ENCODE peak calls at places on chromosomes 11 and 22, in nine cellular contexts. U, I, T, C, P, Z, V, Y and H are unnamed samples. For H3K36me3 and H3K4me1, the result is how much of the 10 kb centered on the place peaks cover.

GRCh38 chr11:31022080-31022479 is 347.5 kb downstream of the DCDC1 start:
- DNase-seq in U (no peak), I (no peak), T (no peak), C (no peak), P (no peak), Z (no peak), V (no peak), Y (no peak), H (no peak)

GRCh38 chr11:62217191-62217748 is 8.8 kb downstream of the SCGB2A1 start:
- DNase-seq in U (no peak), I (no peak), T (no peak), C (peak), P (no peak), Z (peak), V (no peak), Y (no peak), H (no peak)

GRCh38 chr22:38462960-38463784 is 4.7 kb upstream of the KDELR3 start:
- DNase-seq in U (no peak), I (peak), T (no peak), C (no peak), P (no peak), Z (no peak), V (peak), Y (peak), H (no peak)

GRCh38 chr11:41175304-41175972 is 284.0 kb downstream of the LRRC4C start:
- DNase-seq in U (no peak), I (no peak), T (no peak), C (no peak), P (no peak), Z (no peak), V (no peak), Y (no peak), H (no peak)

GRCh38 chr22:38214248-38215056 is 12.7 kb downstream of the MAFF start:
- DNase-seq in U (no peak), I (peak), T (peak), C (peak), P (peak), Z (peak), V (peak), Y (peak), H (peak)

GRCh38 chr11:235998-236773 is at the start of gene SIRT3:
- DNase-seq in U (peak), I (peak), T (peak), C (peak), P (peak), Z (peak), V (peak), Y (peak), H (peak)

GRCh38 chr11:96050435-96051182 is 126.7 kb upstream of the MTMR2 start:
- DNase-seq in U (no peak), I (no peak), T (no peak), C (no peak), P (peak), Z (peak), V (no peak), Y (no peak), H (no peak)

GRCh38 chr22:27881404-27881803 is 37.7 kb downstream of the PITPNB start:
- DNase-seq in U (no peak), I (peak), T (no peak), C (no peak), P (peak), Z (peak), V (no peak), Y (no peak), H (no peak)

GRCh38 chr22:47612136-47612910 is 849.9 kb downstream of the TBC1D22A start:
- DNase-seq in U (no peak), I (no peak), T (no peak), C (no peak), P (no peak), Z (no peak), V (no peak), Y (no peak), H (no peak)

DNA sequence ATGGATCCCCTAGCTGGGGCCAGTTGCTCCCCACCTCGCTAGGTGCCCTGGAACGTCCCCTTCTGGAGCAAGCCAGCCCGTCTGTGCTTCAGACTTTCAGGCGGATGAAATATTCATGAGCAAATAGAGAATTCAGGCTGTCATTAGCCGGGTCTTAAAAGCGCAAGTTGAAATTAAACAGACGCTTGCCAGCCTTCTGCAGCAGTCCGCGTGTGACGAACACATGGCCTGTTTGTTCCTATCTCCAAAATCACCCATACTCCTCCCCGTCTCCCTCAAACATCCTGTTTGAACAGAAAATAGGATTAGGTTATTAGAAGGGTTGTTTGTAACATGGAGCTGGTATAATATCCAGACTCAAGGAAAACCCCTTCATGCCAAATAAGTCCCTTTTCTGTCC is 38.7 kb downstream of the MYO18B start:
- DNase-seq in U (no peak), I (no peak), T (no peak), C (no peak), P (no peak), Z (no peak), V (no peak), Y (no peak), H (no peak)
- H3K36me3 ChIP-seq in U (under half), I (under half), T (under half), C (under half), P (under half), Z (under half), V (under half), Y (under half), H (under half)

DNA sequence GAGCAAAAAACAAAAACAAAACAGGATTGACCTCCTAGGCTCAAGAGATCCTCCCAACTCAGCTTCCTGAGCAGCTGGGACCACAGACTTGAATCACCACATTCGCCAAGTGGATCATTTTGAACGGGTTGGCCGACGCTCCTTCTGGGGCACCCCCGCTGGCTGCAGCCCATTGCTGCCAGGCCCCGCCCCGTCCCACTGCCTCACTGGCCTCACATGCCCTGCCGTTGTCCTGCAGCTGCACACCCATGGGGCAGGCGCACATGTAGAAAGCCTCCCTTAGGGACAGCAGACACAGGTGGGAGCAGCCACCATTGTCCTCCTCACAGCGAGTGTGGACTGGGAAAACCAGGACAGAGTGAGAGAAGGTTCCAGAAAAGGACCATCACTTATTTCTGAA is 154.5 kb downstream of the CRYBB2 start:
- DNase-seq in U (no peak), I (no peak), T (no peak), C (no peak), P (no peak), Z (no peak), V (no peak), Y (no peak), H (no peak)
- H3K4me1 ChIP-seq in U (under half), I (under half), T (under half), C (under half), P (under half), Z (under half), V (under half), Y (under half), H (under half)

GRCh38 chr11:64685536-64685935 is 37.5 kb downstream of the NRXN2 start:
- DNase-seq in U (no peak), I (no peak), T (no peak), C (no peak), P (no peak), Z (no peak), V (no peak), Y (peak), H (no peak)
- H3K36me3 ChIP-seq in U (under half), I (under half), T (under half), C (under half), P (under half), Z (under half), V (under half), Y (under half), H (under half)

GRCh38 chr11:64090811-64091516 is 55.2 kb downstream of the FLRT1 start:
- DNase-seq in U (no peak), I (no peak), T (no peak), C (no peak), P (peak), Z (peak), V (no peak), Y (no peak), H (no peak)
- H3K4me1 ChIP-seq in U (half or more), I (under half), T (under half), C (under half), P (under half), Z (under half), V (under half), Y (under half), H (under half)

GRCh38 chr22:35401863-35402262 is 1.9 kb downstream of the MCM5 start:
- DNase-seq in U (no peak), I (no peak), T (no peak), C (no peak), P (no peak), Z (no peak), V (no peak), Y (no peak), H (no peak)

GRCh38 chr22:35403356-35403755 is 3.4 kb downstream of the MCM5 start:
- DNase-seq in U (no peak), I (no peak), T (no peak), C (no peak), P (no peak), Z (no peak), V (no peak), Y (no peak), H (no peak)

GRCh38 chr22:35406443-35406842 is 6.5 kb downstream of the MCM5 start:
- DNase-seq in U (no peak), I (no peak), T (no peak), C (no peak), P (no peak), Z (no peak), V (no peak), Y (no peak), H (no peak)

GRCh38 chr22:35407352-35407751 is 7.4 kb downstream of the MCM5 start:
- DNase-seq in U (no peak), I (no peak), T (no peak), C (no peak), P (no peak), Z (no peak), V (no peak), Y (no peak), H (no peak)

GRCh38 chr22:35404176-35404575 is 4.2 kb downstream of the MCM5 start:
- DNase-seq in U (no peak), I (no peak), T (no peak), C (no peak), P (no peak), Z (no peak), V (no peak), Y (no peak), H (no peak)
- H3K36me3 ChIP-seq in U (under half), I (under half), T (under half), C (under half), P (under half), Z (under half), V (half or more), Y (under half), H (under half)

GRCh38 chr11:114228401-114229061 is 67.7 kb upstream of the NNMT start:
- DNase-seq in U (no peak), I (no peak), T (no peak), C (no peak), P (no peak), Z (no peak), V (no peak), Y (no peak), H (no peak)
- H3K4me1 ChIP-seq in U (under half), I (under half), T (under half), C (under half), P (under half), Z (under half), V (under half), Y (under half), H (under half)

GRCh38 chr11:65131895-65132237 is 2.5 kb downstream of the SYVN1 start:
- DNase-seq in U (no peak), I (no peak), T (no peak), C (no peak), P (no peak), Z (no peak), V (no peak), Y (no peak), H (no peak)

GRCh38 chr11:65132238-65132987 is 1.9 kb downstream of the SYVN1 start:
- DNase-seq in U (no peak), I (no peak), T (no peak), C (peak), P (no peak), Z (no peak), V (no peak), Y (no peak), H (peak)

GRCh38 chr11:65130631-65131416 is 3.5 kb downstream of the SYVN1 start:
- DNase-seq in U (no peak), I (no peak), T (no peak), C (no peak), P (no peak), Z (no peak), V (no peak), Y (peak), H (no peak)

GRCh38 chr11:65129649-65130441 is 4.5 kb downstream of the SYVN1 start:
- DNase-seq in U (no peak), I (no peak), T (no peak), C (no peak), P (no peak), Z (no peak), V (no peak), Y (peak), H (peak)

GRCh38 chr11:65131417-65131776 is 2.9 kb downstream of the SYVN1 start:
- DNase-seq in U (no peak), I (no peak), T (no peak), C (no peak), P (no peak), Z (no peak), V (no peak), Y (no peak), H (no peak)
- H3K36me3 ChIP-seq in U (under half), I (under half), T (half or more), C (under half), P (half or more), Z (half or more), V (half or more), Y (half or more), H (half or more)